ENCODE peak calls at places on chromosome 4, in seven cellular contexts. E is tibial nerve, B is dorsolateral prefrontal cortex, J is suprapubic skin, L is body of pancreas, Y is kidney, N is upper lobe of right lung. S is an unnamed sample.

GRCh38 chr4:134089885-134090284 is 111.7 kb downstream of the PABPC4L start:
- DNase-seq in B (no peak), J (no peak), E (no peak), Y (no peak), L (no peak), N (no peak), S (no peak)

GRCh38 chr4:140448830-140449229 is 21.4 kb upstream of the CLGN start:
- DNase-seq in N (no peak), Y (no peak), J (no peak), B (no peak), E (no peak), L (no peak), S (no peak)

GRCh38 chr4:165095291-165095690 is 17.4 kb downstream of the TMEM192 start:
- DNase-seq in J (no peak), B (no peak), E (no peak), N (no peak), Y (no peak), L (no peak), S (no peak)

GRCh38 chr4:68129793-68130192 is at the start of gene TMPRSS11F:
- DNase-seq in Y (no peak), J (no peak), B (no peak), L (no peak), N (no peak), E (no peak), S (no peak)

GRCh38 chr4:65918217-65918616 is 247.9 kb upstream of the EPHA5 start:
- DNase-seq in J (no peak), L (no peak), B (no peak), E (no peak), N (no peak), Y (no peak), S (no peak)

GRCh38 chr4:5712517-5712916 is 1.5 kb downstream of the EVC start:
- DNase-seq in Y (no peak), N (no peak), L (no peak), J (no peak), E (no peak), B (no peak), S (no peak)

GRCh38 chr4:134126161-134126560 is 75.4 kb downstream of the PABPC4L start:
- DNase-seq in E (no peak), L (no peak), B (no peak), Y (no peak), J (no peak), N (no peak), S (no peak)

GRCh38 chr4:161704040-161704439 is 459.8 kb downstream of the FSTL5 start:
- DNase-seq in E (no peak), J (no peak), N (no peak), L (no peak), Y (no peak), B (no peak), S (no peak)

GRCh38 chr4:3640587-3640962 is 108.4 kb upstream of the LRPAP1 start:
- DNase-seq in L (no peak), E (no peak), N (no peak), J (no peak), Y (peak; percentile 94), B (no peak), S (peak; percentile 63)

GRCh38 chr4:126174627-126175026 is 859.9 kb downstream of the FAT4 start:
- DNase-seq in E (no peak), N (no peak), B (no peak), L (no peak), Y (no peak), J (no peak), S (no peak)

GRCh38 chr4:114156371-114156770 is 176.9 kb upstream of the ARSJ start:
- DNase-seq in J (no peak), B (no peak), Y (no peak), N (no peak), E (no peak), L (no peak), S (no peak)

GRCh38 chr4:770022-770421 is 55.9 kb downstream of the CPLX1 start:
- DNase-seq in J (no peak), Y (peak; percentile 30), N (no peak), B (no peak), E (no peak), L (no peak), S (no peak)

GRCh38 chr4:73726000-73726399 is 14.4 kb upstream of the CXCL8 start:
- DNase-seq in L (peak; percentile 20), N (no peak), E (no peak), B (no peak), Y (no peak), J (no peak), S (no peak)

GRCh38 chr4:63620271-63620670 is 789.0 kb downstream of the TECRL start:
- DNase-seq in Y (no peak), L (no peak), J (no peak), B (no peak), N (no peak), E (no peak), S (no peak)

GRCh38 chr4:54097152-54097551 is 2.8 kb upstream of the GSX2 start:
- DNase-seq in J (no peak), Y (no peak), E (no peak), L (no peak), N (no peak), B (no peak), S (no peak)

GRCh38 chr4:11635336-11635735 is 206.6 kb upstream of the HS3ST1 start:
- DNase-seq in L (no peak), N (no peak), B (no peak), J (no peak), E (no peak), Y (peak; percentile 67), S (no peak)

GRCh38 chr4:8084031-8084660 is 74.5 kb downstream of the ABLIM2 start:
- DNase-seq in J (no peak), B (no peak), Y (peak; percentile 61), L (no peak), N (no peak), E (no peak), S (no peak)

GRCh38 chr4:8086751-8087445 is 71.7 kb downstream of the ABLIM2 start:
- DNase-seq in E (no peak), N (no peak), Y (peak; percentile 73), J (no peak), B (no peak), L (no peak), S (no peak)

GRCh38 chr4:8084712-8085490 is 73.7 kb downstream of the ABLIM2 start:
- DNase-seq in J (no peak), E (no peak), B (no peak), L (no peak), N (no peak), Y (peak; percentile 31), S (no peak)

GRCh38 chr4:8087921-8088495 is 70.6 kb downstream of the ABLIM2 start:
- DNase-seq in E (no peak), N (no peak), Y (peak; percentile 34), L (no peak), J (no peak), B (no peak), S (no peak)

DNA sequence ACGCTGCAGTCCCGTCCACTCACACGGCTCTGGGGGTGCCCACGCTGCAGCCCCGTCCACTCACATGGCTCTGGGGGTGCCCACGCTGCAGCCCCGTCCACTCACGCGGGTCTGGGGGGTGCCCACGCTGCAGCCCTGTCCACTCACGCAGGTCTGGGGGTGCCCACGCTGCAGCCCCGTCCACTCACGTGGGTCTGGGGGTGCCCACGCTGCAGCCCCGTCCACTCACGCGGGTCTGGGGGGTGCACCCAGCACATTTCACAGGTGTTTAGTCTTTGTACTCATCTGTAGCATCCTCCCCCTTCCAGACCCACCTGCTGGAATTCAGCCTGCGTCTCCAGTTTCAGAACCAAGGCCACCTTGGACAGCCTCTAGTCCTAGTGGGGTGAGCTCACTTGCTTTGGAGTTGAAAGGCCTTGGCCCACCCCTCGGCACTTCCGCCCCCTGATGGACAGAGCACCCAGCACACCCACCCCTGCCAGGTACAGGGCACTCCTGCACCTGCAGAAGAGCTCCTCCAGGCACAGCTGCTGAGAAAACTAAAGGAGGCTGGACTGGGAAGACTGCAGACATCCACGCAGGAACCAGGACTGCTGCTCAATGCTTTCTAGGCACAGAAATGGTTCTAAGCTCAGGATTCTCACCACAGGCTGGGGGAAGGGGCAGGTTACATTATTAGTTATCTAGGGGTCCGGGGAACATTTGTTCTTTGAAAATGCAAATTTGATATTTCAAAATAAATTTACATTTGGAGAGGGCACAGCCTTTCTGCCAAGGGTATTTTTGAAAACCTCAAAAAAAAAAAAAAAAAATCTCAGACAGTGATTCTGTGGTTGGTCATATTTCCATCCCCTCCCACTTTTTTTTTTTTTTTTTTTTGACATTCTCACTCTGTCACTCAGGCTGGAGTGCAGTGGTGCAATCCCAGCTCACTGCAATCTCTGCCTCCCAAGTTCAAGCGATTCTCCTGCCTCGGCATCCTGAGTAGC is 72.8 kb downstream of the ABLIM2 start:
- DNase-seq in E (no peak), N (no peak), J (no peak), B (no peak), Y (peak; percentile 57), L (no peak), S (peak; percentile 37)
- TF ChIP-seq CTCF in E (no peak), N (no peak), J (no peak), B (no peak), Y (no peak), L (no peak), S (no peak)

DNA sequence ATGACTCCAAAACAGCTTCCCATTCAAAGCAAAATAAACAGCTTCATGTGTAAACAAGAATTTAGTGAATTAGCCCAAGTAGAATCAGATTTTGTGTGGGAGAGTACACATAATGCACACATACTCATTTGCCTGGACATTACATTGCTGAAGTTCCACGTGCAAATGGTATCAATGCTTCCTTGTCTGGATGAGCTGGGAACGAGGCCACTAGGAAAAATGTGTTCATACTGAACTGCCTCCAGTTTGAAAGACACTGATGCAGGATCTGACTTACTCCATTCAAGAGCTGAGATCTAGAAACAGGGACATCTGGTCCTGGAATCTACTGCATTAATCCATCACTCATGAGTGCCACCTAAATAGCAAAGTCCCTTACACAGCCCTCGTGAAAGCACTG is 228.0 kb downstream of the APBB2 start:
- DNase-seq in J (no peak), L (no peak), B (peak; percentile 59), E (no peak), N (no peak), Y (no peak), S (no peak)
- H3K27ac ChIP-seq in J (no peak overlapping the region), L (no peak overlapping the region), B (peak overlapping the region; percentile 75), E (peak overlapping the region; percentile 45), N (no peak overlapping the region), Y (no peak overlapping the region), S (no peak overlapping the region)

GRCh38 chr4:108706289-108706688 is 55.9 kb downstream of the OSTC start:
- DNase-seq in Y (no peak), B (no peak), L (no peak), N (no peak), E (no peak), J (no peak), S (no peak)
- TF ChIP-seq CTCF in Y (no peak), B (no peak), L (no peak), N (no peak), E (no peak), J (no peak), S (no peak)

GRCh38 chr4:18953613-18954012 is 932.1 kb upstream of the LCORL start:
- DNase-seq in Y (no peak), N (no peak), B (no peak), L (no peak), E (no peak), J (no peak), S (no peak)

GRCh38 chr4:18957721-18958120 is 936.2 kb upstream of the LCORL start:
- DNase-seq in L (no peak), J (no peak), E (no peak), B (no peak), Y (no peak), N (no peak), S (no peak)

DNA sequence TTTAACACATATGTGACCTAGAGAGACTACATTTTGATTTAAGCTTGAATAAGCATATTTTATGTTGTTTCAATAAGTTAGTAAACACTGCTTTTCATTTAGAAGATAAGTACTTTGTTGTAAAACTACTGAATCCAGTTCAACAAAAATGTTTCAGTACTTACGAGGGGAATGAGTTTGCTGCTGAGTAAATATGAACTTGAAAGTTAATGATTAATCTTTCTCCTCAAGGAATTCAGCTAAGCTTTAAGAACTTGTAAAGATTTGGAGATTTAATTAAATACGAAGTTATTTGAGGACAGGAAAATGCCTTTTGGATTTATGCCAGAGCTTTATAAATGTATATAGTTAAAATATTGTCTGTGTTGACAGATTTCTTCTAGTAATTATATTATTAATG is 933.0 kb upstream of the LCORL start:
- DNase-seq in N (no peak), E (no peak), Y (no peak), B (no peak), L (no peak), J (no peak), S (no peak)
- H3K27ac ChIP-seq in N (no peak overlapping the region), E (no peak overlapping the region), Y (no peak overlapping the region), B (no peak overlapping the region), L (no peak overlapping the region), J (no peak overlapping the region), S (no peak overlapping the region)